ENCODE peak calls at places on chromosomes 1 and 21, in seven cellular contexts. V is IMR-90, P is H9, B is neuronal stem cell, G is H1, R is trophoblast cell, S is mesenchymal stem cell. U is an unnamed sample. For H3K4me1, the result is how much of the 10 kb centered on the place peaks cover.

GRCh38 chr1:95049935-95050334 is 22.8 kb downstream of the ALG14 start:
- DNase-seq in R (no peak), P (no peak), G (no peak), S (no peak), V (no peak), B (no peak), U (no peak)

GRCh38 chr1:1360511-1361169 is 2.3 kb upstream of the MXRA8 start:
- DNase-seq in B (no peak), R (peak), V (peak), G (no peak), S (peak), P (no peak), U (peak)

GRCh38 chr1:33086384-33086850 is 5.5 kb downstream of the AZIN2 start:
- DNase-seq in S (peak), G (peak), R (peak), P (peak), V (peak), B (peak), U (peak)

GRCh38 chr1:158521666-158522058 is 32.5 kb downstream of the OR6Y1 start:
- DNase-seq in V (no peak), G (no peak), R (no peak), B (no peak), S (no peak), P (no peak), U (peak)

GRCh38 chr1:156291226-156292061 is 4.0 kb downstream of the GLMP start:
- DNase-seq in R (peak), V (peak), P (peak), B (peak), S (peak), G (peak), U (peak)

GRCh38 chr1:53499257-53500183 is 40.3 kb downstream of the DMRTB1 start:
- DNase-seq in P (no peak), G (no peak), R (no peak), S (no peak), V (no peak), B (no peak), U (no peak)

GRCh38 chr1:55767171-55767570 is 552.0 kb upstream of the USP24 start:
- DNase-seq in G (no peak), P (no peak), V (no peak), S (no peak), B (no peak), R (no peak), U (peak)

GRCh38 chr1:199029855-199030254 is 391.0 kb downstream of the PTPRC start:
- DNase-seq in G (no peak), S (peak), V (peak), R (no peak), B (no peak), P (no peak), U (no peak)

GRCh38 chr1:117466761-117467160 is 99.5 kb downstream of the MAN1A2 start:
- DNase-seq in R (no peak), S (peak), G (no peak), B (no peak), V (peak), P (no peak), U (no peak)

GRCh38 chr1:21139601-21140000 is 37.1 kb downstream of the EIF4G3 start:
- DNase-seq in V (no peak), B (no peak), G (no peak), P (no peak), R (no peak), S (peak), U (no peak)

GRCh38 chr1:227318852-227319607 is 738 bp upstream of the CDC42BPA start:
- DNase-seq in V (peak), R (peak), S (peak), P (peak), B (peak), G (peak), U (peak)

GRCh38 chr1:27644369-27645070 is 9.5 kb upstream of the FGR start:
- DNase-seq in B (no peak), P (no peak), R (no peak), V (no peak), G (no peak), S (no peak), U (no peak)

GRCh38 chr1:169027607-169028320 is 78.7 kb upstream of the ATP1B1 start:
- DNase-seq in V (no peak), P (no peak), B (no peak), G (no peak), R (no peak), S (no peak), U (no peak)

GRCh38 chr21:34639882-34640788 is 25.2 kb upstream of the RCAN1 start:
- DNase-seq in S (peak), G (no peak), B (no peak), P (no peak), R (peak), V (peak), U (peak)

GRCh38 chr1:168316142-168316541 is 35.5 kb downstream of the TBX19 start:
- DNase-seq in R (no peak), S (no peak), G (no peak), B (no peak), V (no peak), P (no peak), U (no peak)

GRCh38 chr1:155126494-155127104 is 1.1 kb upstream of the EFNA1 start:
- DNase-seq in V (peak), R (peak), G (peak), S (peak), P (peak), B (no peak), U (peak)
- H3K4me1 ChIP-seq in V (under half), R (under half), G (under half), S (half or more), P (under half), B (under half), U (under half)

GRCh38 chr21:16519656-16520055 is 789.9 kb downstream of the USP25 start:
- DNase-seq in V (no peak), R (no peak), B (no peak), P (no peak), S (no peak), G (no peak), U (no peak)
- H2BK120ac ChIP-seq in V (no peak), R (no peak), B (no peak), P (no peak), S (no peak), G (no peak), U (no peak)

GRCh38 chr1:68202239-68202832 is 30.0 kb downstream of the WLS start:
- DNase-seq in P (no peak), V (peak), B (no peak), R (no peak), G (no peak), S (no peak), U (no peak)
- H3K4me1 ChIP-seq in P (under half), V (under half), B (under half), R (under half), G (under half), S (under half), U (under half)

DNA sequence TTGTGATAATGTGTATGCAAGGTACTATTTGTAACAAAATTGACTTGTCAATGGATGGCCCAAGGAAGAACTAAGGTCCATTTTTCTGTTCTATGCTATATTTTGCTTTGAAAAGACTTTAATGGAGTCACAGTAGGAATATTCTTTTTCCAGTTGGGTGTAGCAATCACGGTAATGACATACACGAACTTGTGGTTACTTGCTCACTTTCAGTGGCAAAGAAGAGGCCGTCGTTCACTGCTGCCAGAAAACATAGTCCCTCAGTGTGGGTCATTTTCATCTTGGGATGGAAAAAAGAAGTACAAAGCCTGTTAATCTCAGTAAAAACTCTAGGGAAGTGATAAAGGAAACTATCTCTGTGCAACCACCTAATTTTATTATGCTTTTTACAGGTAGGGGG is 47.8 kb upstream of the LAMC2 start:
- DNase-seq in R (no peak), P (no peak), S (no peak), V (no peak), G (no peak), B (no peak), U (no peak)
- H2BK120ac ChIP-seq in R (no peak), P (no peak), S (no peak), V (no peak), G (no peak), B (no peak), U (no peak)

GRCh38 chr1:205317311-205317917 is 4.1 kb downstream of the NUAK2 start:
- DNase-seq in V (no peak), P (no peak), G (no peak), S (no peak), B (no peak), R (no peak), U (no peak)

GRCh38 chr1:205318231-205318991 is 3.1 kb downstream of the NUAK2 start:
- DNase-seq in B (no peak), S (no peak), P (no peak), V (no peak), G (no peak), R (no peak), U (peak)

GRCh38 chr1:205321959-205322283 is 376 bp upstream of the NUAK2 start:
- DNase-seq in G (no peak), S (no peak), R (no peak), V (no peak), P (no peak), B (no peak), U (no peak)

GRCh38 chr1:205321109-205321958 is at the start of gene NUAK2:
- DNase-seq in G (peak), P (peak), S (peak), V (peak), B (peak), R (peak), U (peak)

DNA sequence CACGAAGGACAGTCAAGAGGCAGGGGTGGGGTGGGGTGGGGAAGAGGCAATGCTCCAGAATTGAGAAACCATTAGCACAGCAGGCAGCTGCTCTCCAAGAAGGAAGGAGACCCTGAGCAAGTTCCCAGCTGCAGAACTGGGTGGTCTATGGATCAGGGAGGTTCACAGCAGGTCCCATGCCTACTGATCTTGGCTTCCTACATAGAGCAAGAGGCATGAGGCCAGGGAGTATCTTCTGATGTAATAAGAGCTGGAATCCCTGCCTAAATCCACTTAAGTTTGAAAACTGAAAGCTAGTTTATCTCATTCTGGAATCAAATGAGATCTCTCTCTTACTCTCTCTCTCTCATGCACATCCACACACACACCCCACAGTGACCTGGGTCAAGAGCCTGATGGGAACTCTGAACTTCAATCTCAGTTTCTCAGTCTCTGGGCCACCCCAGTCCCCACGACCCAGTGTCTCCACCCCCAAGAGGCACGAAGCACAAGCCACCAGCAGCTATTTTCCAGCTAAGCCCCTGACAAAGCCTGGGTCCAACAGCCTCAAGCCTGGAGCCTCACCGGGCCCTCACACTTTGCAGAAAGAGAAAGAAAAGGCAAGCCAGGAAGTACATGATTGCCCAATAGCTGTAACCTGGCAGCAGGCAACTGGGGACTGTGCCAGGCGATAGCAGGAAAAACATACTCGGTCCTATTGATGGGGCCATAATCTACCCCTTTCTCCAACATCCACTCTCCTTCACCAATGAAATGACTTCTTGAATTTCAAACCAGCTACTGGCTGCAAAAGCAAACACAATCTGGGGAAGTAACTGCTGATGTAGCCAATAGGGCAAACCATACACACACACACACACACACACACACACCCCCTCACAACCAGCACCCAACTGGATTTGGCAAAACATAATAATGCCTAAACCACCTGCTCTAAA is 2.2 kb downstream of the NUAK2 start:
- DNase-seq in S (peak), G (no peak), R (peak), V (peak), P (no peak), B (no peak), U (no peak)
- H3K4me1 ChIP-seq in S (under half), G (under half), R (under half), V (under half), P (under half), B (under half), U (under half)